ENCODE peak calls at places on chromosome 19, in ten cellular contexts. T is AG09319; K is stimulated activated CD8-positive, alpha-beta memory T cell treated with anti-CD3 and anti-CD28 coated beads, Interleukin-15, amount 100 ng/mL, for 4 hours; P is ELR; L is activated naive CD8-positive, alpha-beta T cell treated with anti-CD3 and anti-CD28 coated beads, Interleukin-2, amount 50 U/mL, for 24 hours; A is left cardiac atrium; I is stimulated activated CD4-positive, alpha-beta T cell treated with anti-CD3 and anti-CD28 coated beads, Interleukin-1b, Interleukin-23, amount 100 ng/mL, for 24 hours; R is ascending aorta; H is M059J; W is activated naive CD4-positive, alpha-beta T cell treated with anti-CD3 and anti-CD28 coated beads, Interleukin-2, amount 50 U/mL, for 16 hours. X is an unnamed sample.
A peak's percentile ranks its signal among the peaks of the same experiment; 100 is the strongest.

GRCh38 chr19:40974633-40975037 is 16.4 kb upstream of the CYP2B6 start:
- DNase-seq in T (peak; percentile 48), K (peak; percentile 58), P (peak; percentile 71), L (peak; percentile 80), A (peak; percentile 62), I (peak; percentile 72), R (no peak), H (peak; percentile 64), W (peak; percentile 77), X (peak; percentile 91)

GRCh38 chr19:3807131-3807480 is 20.9 kb upstream of the MATK start:
- DNase-seq in T (no peak), K (no peak), P (no peak), L (no peak), A (no peak), I (no peak), R (no peak), H (no peak), W (no peak), X (no peak)

GRCh38 chr19:1258161-1258492 is 9.7 kb downstream of the MIDN start:
- DNase-seq in T (no peak), K (no peak), P (no peak), L (no peak), A (no peak), I (no peak), R (no peak), H (no peak), W (no peak), X (no peak)

GRCh38 chr19:43316591-43317319 is 36.7 kb upstream of the CD177 start:
- DNase-seq in T (no peak), K (no peak), P (peak; percentile 74), L (no peak), A (no peak), I (no peak), R (no peak), H (no peak), W (no peak), X (no peak)

GRCh38 chr19:6740589-6741348 is 1.3 kb downstream of the TRIP10 start:
- DNase-seq in T (no peak), K (no peak), P (peak; percentile 75), L (peak; percentile 41), A (peak; percentile 82), I (no peak), R (no peak), H (peak; percentile 38), W (no peak), X (peak; percentile 70)

GRCh38 chr19:11849264-11849615 is 714 bp downstream of the ZNF439 start:
- DNase-seq in T (no peak), K (no peak), P (no peak), L (no peak), A (no peak), I (no peak), R (no peak), H (no peak), W (no peak), X (peak; percentile 29)

GRCh38 chr19:6551091-6551490 is 20.3 kb downstream of the TNFSF9 start:
- DNase-seq in T (no peak), K (no peak), P (no peak), L (no peak), A (no peak), I (no peak), R (no peak), H (no peak), W (no peak), X (no peak)

GRCh38 chr19:11256189-11256588 is 6.1 kb downstream of the DOCK6 start:
- DNase-seq in T (no peak), K (no peak), P (no peak), L (no peak), A (no peak), I (no peak), R (no peak), H (no peak), W (no peak), X (no peak)

GRCh38 chr19:7522923-7523667 is 671 bp downstream of the MCOLN1 start:
- DNase-seq in T (no peak), K (no peak), P (peak; percentile 56), L (no peak), A (no peak), I (no peak), R (no peak), H (peak; percentile 18), W (no peak), X (no peak)

GRCh38 chr19:48815870-48816501 is 5.2 kb upstream of the BCAT2 start:
- DNase-seq in T (no peak), K (no peak), P (peak; percentile 25), L (no peak), A (no peak), I (no peak), R (no peak), H (peak; percentile 69), W (no peak), X (no peak)

GRCh38 chr19:49473868-49474544 is at the start of gene FLT3LG:
- DNase-seq in T (no peak), K (peak; percentile 88), P (peak; percentile 82), L (peak; percentile 91), A (peak; percentile 81), I (peak; percentile 84), R (peak; percentile 44), H (peak; percentile 81), W (peak; percentile 89), X (peak; percentile 91)

GRCh38 chr19:58002384-58003152 is at the start of gene ZNF606:
- DNase-seq in T (peak; percentile 63), K (peak; percentile 69), P (peak; percentile 89), L (peak; percentile 83), A (peak; percentile 92), I (peak; percentile 56), R (peak; percentile 25), H (peak; percentile 83), W (peak; percentile 88), X (peak; percentile 94)

GRCh38 chr19:45251452-45252354 is 632 bp downstream of the MARK4 start:
- DNase-seq in T (no peak), K (no peak), P (peak; percentile 30), L (peak; percentile 12), A (no peak), I (no peak), R (no peak), H (no peak), W (no peak), X (no peak)

GRCh38 chr19:43638214-43638990 is 1.2 kb downstream of the CADM4 start:
- DNase-seq in T (no peak), K (no peak), P (no peak), L (no peak), A (no peak), I (no peak), R (no peak), H (no peak), W (no peak), X (no peak)

GRCh38 chr19:55097864-55098715 is 19.3 kb downstream of the PPP1R12C start:
- DNase-seq in T (no peak), K (no peak), P (no peak), L (no peak), A (no peak), I (no peak), R (no peak), H (no peak), W (no peak), X (no peak)

GRCh38 chr19:52516191-52516590 is 11.3 kb upstream of the ZNF808 start:
- DNase-seq in T (no peak), K (no peak), P (no peak), L (no peak), A (no peak), I (no peak), R (no peak), H (no peak), W (no peak), X (no peak)

GRCh38 chr19:11066326-11066725 is 22.9 kb upstream of the LDLR start:
- DNase-seq in T (no peak), K (no peak), P (no peak), L (no peak), A (no peak), I (no peak), R (no peak), H (no peak), W (no peak), X (no peak)

GRCh38 chr19:11693505-11694499 is 44.9 kb downstream of the ZNF823 start:
- DNase-seq in T (peak; percentile 70), K (no peak), P (peak; percentile 92), L (no peak), A (no peak), I (no peak), R (no peak), H (peak; percentile 44), W (no peak), X (no peak)

GRCh38 chr19:40723661-40724254 is 6.8 kb downstream of the ITPKC start:
- DNase-seq in T (no peak), K (no peak), P (no peak), L (no peak), A (no peak), I (no peak), R (no peak), H (no peak), W (no peak), X (no peak)

GRCh38 chr19:10884273-10884672 is 12.9 kb downstream of the CARM1 start:
- DNase-seq in T (no peak), K (no peak), P (peak; percentile 73), L (no peak), A (no peak), I (no peak), R (no peak), H (peak; percentile 81), W (no peak), X (no peak)

GRCh38 chr19:16461630-16462051 is 10.1 kb downstream of the EPS15L1 start:
- DNase-seq in T (no peak), K (no peak), P (no peak), L (no peak), A (peak; percentile 70), I (no peak), R (no peak), H (no peak), W (no peak), X (no peak)

GRCh38 chr19:15330801-15331418 is 1.4 kb downstream of the BRD4 start:
- DNase-seq in T (no peak), K (no peak), P (peak; percentile 95), L (no peak), A (no peak), I (no peak), R (no peak), H (peak; percentile 96), W (no peak), X (no peak)

GRCh38 chr19:10836478-10837325 is 690 bp upstream of the TMED1 start:
- DNase-seq in T (peak; percentile 65), K (peak; percentile 72), P (peak; percentile 86), L (peak; percentile 83), A (peak; percentile 89), I (peak; percentile 63), R (no peak), H (no peak), W (peak; percentile 84), X (peak; percentile 90)

GRCh38 chr19:33390908-33391630 is 17.6 kb downstream of the CEBPG start:
- DNase-seq in T (no peak), K (no peak), P (no peak), L (no peak), A (no peak), I (no peak), R (no peak), H (no peak), W (no peak), X (peak; percentile 48)

GRCh38 chr19:54390942-54391577 is 24.2 kb upstream of the TTYH1 start:
- DNase-seq in T (peak; percentile 14), K (peak; percentile 42), P (peak; percentile 63), L (peak; percentile 74), A (peak; percentile 44), I (peak; percentile 60), R (no peak), H (peak; percentile 50), W (peak; percentile 62), X (peak; percentile 78)

GRCh38 chr19:610071-610800 is 20.6 kb downstream of the HCN2 start:
- DNase-seq in T (no peak), K (no peak), P (no peak), L (no peak), A (no peak), I (no peak), R (no peak), H (peak; percentile 31), W (no peak), X (peak; percentile 78)

GRCh38 chr19:58357798-58358145 is 4.5 kb upstream of the A1BG start:
- DNase-seq in T (no peak), K (no peak), P (no peak), L (no peak), A (no peak), I (no peak), R (no peak), H (no peak), W (no peak), X (no peak)

GRCh38 chr19:29016926-29017760 is 195.8 kb downstream of the UQCRFS1 start:
- DNase-seq in T (no peak), K (no peak), P (no peak), L (no peak), A (no peak), I (no peak), R (no peak), H (no peak), W (no peak), X (no peak)